ENCODE peak calls at places on chromosomes 11 and 22, in nine cellular contexts. X is SK-N-SH, M is A549, Z is HCT116, J is endothelial cell of umbilical vein, H is K562, B is HepG2, A is H1, F is GM12878. I is an unnamed sample.

GRCh38 chr11:63551889-63552266 is 11.3 kb downstream of the PLAAT2 start:
- DNase-seq in H (no peak), X (no peak), F (no peak), A (no peak), Z (no peak), M (no peak), B (no peak), J (no peak), I (no peak)

GRCh38 chr11:95849087-95849825 is 59.0 kb downstream of the CEP57 start:
- DNase-seq in A (peak), H (peak), J (peak), F (no peak), B (peak), Z (peak), M (peak), X (peak), I (peak)

GRCh38 chr11:100932474-100933100 is 197.0 kb downstream of the PGR start:
- DNase-seq in J (peak), H (no peak), M (peak), A (no peak), X (peak), F (no peak), B (peak), Z (peak), I (peak)

GRCh38 chr11:43987384-43988039 is 45.1 kb downstream of the C11orf96 start:
- DNase-seq in H (no peak), F (no peak), Z (no peak), M (no peak), B (no peak), X (peak), J (peak), A (no peak), I (no peak)

GRCh38 chr11:75431533-75432525 is 1.2 kb downstream of the KLHL35 start:
- DNase-seq in Z (no peak), J (no peak), M (peak), X (peak), A (no peak), H (peak), B (no peak), F (no peak), I (no peak)

GRCh38 chr22:25081409-25081824 is 118.2 kb upstream of the CRYBB3 start:
- DNase-seq in A (peak), Z (peak), F (no peak), J (peak), B (peak), H (peak), X (peak), M (peak), I (peak)

GRCh38 chr22:17786435-17787158 is 12.3 kb upstream of the BID start:
- DNase-seq in F (no peak), B (peak), Z (no peak), A (no peak), J (peak), M (no peak), H (peak), X (no peak), I (peak)

GRCh38 chr22:36010913-36011312 is 17.7 kb downstream of the RBFOX2 start:
- DNase-seq in Z (no peak), M (no peak), B (no peak), J (peak), H (no peak), X (peak), F (no peak), A (no peak), I (no peak)

GRCh38 chr11:130449996-130450419 is 1.6 kb downstream of the ADAMTS15 start:
- DNase-seq in B (no peak), A (peak), Z (no peak), J (no peak), X (peak), M (no peak), F (no peak), H (peak), I (peak)

GRCh38 chr22:43533131-43533530 is 121.3 kb downstream of the MPPED1 start:
- DNase-seq in Z (no peak), M (no peak), J (no peak), F (no peak), A (no peak), H (no peak), X (no peak), B (no peak), I (no peak)

GRCh38 chr11:48165426-48165825 is 51.2 kb upstream of the OR4B1 start:
- DNase-seq in B (no peak), X (no peak), Z (no peak), J (no peak), M (no peak), A (no peak), H (no peak), F (no peak), I (no peak)

GRCh38 chr11:69013009-69013951 is at the start of gene MRGPRF:
- DNase-seq in H (peak), Z (no peak), B (no peak), M (peak), X (peak), A (peak), J (no peak), F (no peak), I (peak)

GRCh38 chr22:36147196-36147788 is 13.3 kb downstream of the APOL3 start:
- DNase-seq in M (no peak), H (no peak), J (no peak), X (peak), A (no peak), B (no peak), F (no peak), Z (no peak), I (no peak)

GRCh38 chr22:49400136-49400865 is 427.4 kb downstream of the BRD1 start:
- DNase-seq in J (no peak), X (no peak), A (no peak), M (no peak), Z (no peak), H (no peak), B (no peak), F (no peak), I (no peak)

GRCh38 chr22:43281400-43281799 is 61.8 kb downstream of the SCUBE1 start:
- DNase-seq in H (no peak), B (no peak), F (no peak), A (no peak), M (no peak), X (no peak), Z (no peak), J (no peak), I (no peak)

GRCh38 chr11:79011357-79011756 is 429.5 kb downstream of the TENM4 start:
- DNase-seq in H (no peak), J (no peak), A (no peak), Z (no peak), B (no peak), X (no peak), M (no peak), F (no peak), I (no peak)

GRCh38 chr11:79013509-79013908 is 427.3 kb downstream of the TENM4 start:
- DNase-seq in M (peak), Z (no peak), X (no peak), A (no peak), H (no peak), B (no peak), F (no peak), J (peak), I (no peak)

GRCh38 chr11:79006854-79007253 is 432.2 kb upstream of the NARS2 start:
- DNase-seq in F (no peak), H (no peak), J (no peak), M (no peak), A (no peak), B (no peak), X (no peak), Z (no peak), I (no peak)

GRCh38 chr11:79007811-79008294 is 433.0 kb downstream of the TENM4 start:
- DNase-seq in X (no peak), A (no peak), H (no peak), J (no peak), Z (no peak), M (no peak), B (no peak), F (no peak), I (no peak)
- TF ChIP-seq MAX in X (no peak), A (no peak), H (no peak), J (no peak), Z (no peak), M (no peak), B (no peak), F (no peak), I (no peak)

GRCh38 chr11:64803163-64803845 is at the start of gene MAP4K2:
- DNase-seq in A (peak), M (peak), F (peak), Z (peak), H (peak), J (peak), B (peak), X (peak), I (peak)
- TF ChIP-seq CTCF in A (no peak), M (peak), F (peak), Z (peak), H (peak), J (peak), B (peak), X (peak), I (peak)

DNA sequence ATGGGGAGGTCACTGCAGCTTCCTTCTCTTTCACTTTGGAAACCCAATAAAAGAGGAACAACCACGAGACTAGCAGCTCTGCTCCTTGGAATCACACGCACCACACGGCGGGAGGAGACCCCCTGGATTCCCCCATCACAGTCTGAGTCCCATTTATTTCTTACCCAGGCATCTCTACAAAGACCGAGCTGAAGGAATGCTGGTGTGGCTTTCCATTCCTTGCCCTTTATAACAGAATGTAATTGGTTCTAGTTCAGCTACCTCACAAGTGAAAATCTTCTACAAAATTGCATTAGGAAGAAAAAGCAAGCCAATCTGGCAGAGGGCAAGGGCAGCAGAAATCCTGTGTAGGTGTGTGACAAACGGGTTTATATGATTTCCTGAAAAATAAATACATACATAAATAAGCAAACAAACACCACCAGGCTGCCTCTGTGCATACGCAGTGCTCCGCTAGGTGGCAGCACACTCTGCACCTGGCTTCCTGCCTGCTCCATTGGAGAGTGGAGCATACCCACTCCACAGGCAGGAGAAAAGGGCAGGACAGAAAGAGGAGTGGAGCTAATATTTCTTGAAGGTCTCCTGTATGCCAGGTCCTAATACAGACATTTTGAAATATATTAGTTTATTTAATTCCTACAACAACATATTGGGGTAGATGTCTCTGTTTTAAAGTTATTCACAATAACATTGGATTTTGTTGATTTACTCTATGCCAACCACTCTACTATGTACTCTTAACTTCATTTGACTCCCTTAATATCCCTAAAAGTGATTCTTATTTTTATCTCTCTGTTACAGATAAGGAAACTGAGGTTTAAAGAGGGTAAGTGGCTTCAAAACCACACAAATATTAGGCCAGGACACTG is 673.1 kb downstream of the KCNA4 start:
- DNase-seq in A (peak), Z (peak), F (no peak), X (peak), B (peak), M (peak), J (peak), H (peak), I (peak)
- H3K4me3 ChIP-seq in A (no peak), Z (peak), F (no peak), X (peak), B (no peak), M (no peak), J (no peak), H (no peak), I (no peak)

DNA sequence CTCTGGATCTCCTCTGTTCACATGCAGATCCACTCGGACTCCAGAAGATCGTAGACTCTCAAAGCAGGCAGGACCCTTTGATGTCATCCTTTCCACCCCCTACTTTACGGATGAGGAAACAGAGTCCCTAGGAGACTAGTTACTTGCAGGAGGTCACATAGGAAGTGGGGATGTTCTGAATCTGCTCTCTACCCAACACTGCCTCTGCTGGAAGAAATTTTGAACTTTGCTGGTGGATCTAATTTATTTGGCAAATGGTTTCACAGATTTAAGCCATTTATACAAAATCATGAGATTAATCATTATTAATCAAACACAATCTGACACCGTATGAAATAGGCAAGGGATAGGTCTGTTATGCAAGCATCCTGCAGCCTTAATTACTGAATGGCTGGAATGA is 55.0 kb upstream of the USP47 start:
- DNase-seq in X (no peak), Z (no peak), B (no peak), M (peak), F (no peak), A (no peak), J (peak), H (peak), I (peak)
- TF ChIP-seq MAX in X (no peak), Z (no peak), B (no peak), M (no peak), F (no peak), A (no peak), J (no peak), H (no peak), I (no peak)

GRCh38 chr11:16338397-16338796 is 17.9 kb downstream of the SOX6 start:
- DNase-seq in A (no peak), F (no peak), M (no peak), H (no peak), B (no peak), Z (no peak), X (no peak), J (no peak), I (no peak)
- TF ChIP-seq CTCF in A (no peak), F (no peak), M (no peak), H (no peak), B (no peak), Z (no peak), X (no peak), J (no peak), I (no peak)

GRCh38 chr22:30606455-30607299 is at the start of gene TCN2:
- DNase-seq in J (peak), A (peak), H (peak), Z (no peak), F (no peak), M (peak), X (peak), B (peak), I (peak)

GRCh38 chr22:30607939-30608338 is 965 bp downstream of the TCN2 start:
- DNase-seq in J (no peak), A (no peak), M (no peak), X (no peak), B (no peak), H (no peak), Z (no peak), F (no peak), I (peak)

GRCh38 chr22:30605449-30606110 is 1.4 kb upstream of the TCN2 start:
- DNase-seq in B (peak), Z (peak), A (peak), M (peak), J (peak), F (no peak), H (peak), X (peak), I (peak)

GRCh38 chr22:30609260-30610185 is 2.5 kb downstream of the TCN2 start:
- DNase-seq in Z (no peak), B (no peak), A (no peak), H (peak), X (no peak), J (peak), M (peak), F (peak), I (peak)

DNA sequence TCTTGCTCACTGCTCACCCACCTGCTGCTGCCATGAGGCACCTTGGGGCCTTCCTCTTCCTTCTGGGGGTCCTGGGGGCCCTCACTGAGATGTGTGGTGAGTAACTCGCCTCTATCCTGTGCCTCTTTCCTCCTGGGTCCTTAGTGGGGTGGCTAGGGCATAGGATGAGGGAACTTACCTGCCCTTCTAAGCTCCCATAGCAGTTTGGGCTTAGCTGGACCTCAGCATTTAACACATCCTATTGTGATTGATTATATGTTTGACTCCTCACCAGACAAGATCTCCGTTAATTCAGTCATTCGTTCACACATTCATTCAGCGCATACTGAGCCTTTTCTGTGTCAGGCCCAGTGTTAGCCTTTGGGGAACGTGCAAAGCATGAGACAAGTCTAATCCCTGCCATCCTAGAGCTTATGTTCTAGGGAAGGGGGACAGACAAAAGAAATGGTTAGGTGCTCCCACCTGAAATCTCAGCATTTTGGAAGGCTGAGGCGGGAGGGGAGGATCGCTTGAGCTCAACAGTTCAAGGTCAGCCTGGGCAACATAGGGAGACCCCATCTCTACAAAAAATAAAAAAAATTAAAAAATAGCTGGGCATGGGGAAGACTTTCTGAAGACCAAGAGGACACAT is 441 bp downstream of the TCN2 start:
- DNase-seq in F (no peak), J (no peak), Z (no peak), M (no peak), H (no peak), X (no peak), A (no peak), B (no peak), I (no peak)
- H3K4me3 ChIP-seq in F (peak), J (no peak), Z (peak), M (peak), H (peak), X (peak), A (peak), B (peak), I (peak)

GRCh38 chr11:102849319-102849718 is 5.9 kb upstream of the MMP3 start:
- DNase-seq in X (no peak), A (no peak), B (no peak), H (no peak), J (no peak), Z (no peak), F (no peak), M (no peak), I (no peak)
- TF ChIP-seq MAX in X (no peak), A (no peak), B (no peak), H (no peak), J (no peak), Z (no peak), F (no peak), M (no peak), I (no peak)